ENCODE peak calls at places on chromosomes 3 and 15, in seven cellular contexts. B is activated CD4-positive, CD25-positive, alpha-beta regulatory T cell treated with anti-CD3 and anti-CD28 coated beads, Interleukin-2, amount 50 U/mL, for 72 hours; X is AG08396; Q is hippocampal formation; O is upper lobe of right lung; S is GM13976; I is NCI-H1417. T is an unnamed sample.

GRCh38 chr15:76337047-76337738 is 620 bp downstream of the ISL2 start:
- DNase-seq in B (no peak), X (no peak), Q (no peak), O (no peak), S (peak; percentile 48), I (no peak), T (no peak)

GRCh38 chr3:71684752-71685151 is 40.5 kb downstream of the EIF4E3 start:
- DNase-seq in B (no peak), X (peak; percentile 78), Q (peak; percentile 14), O (no peak), S (no peak), I (no peak), T (peak; percentile 13)

GRCh38 chr15:89785064-89785770 is 9.1 kb downstream of the MESP2 start:
- DNase-seq in B (no peak), X (no peak), Q (no peak), O (no peak), S (no peak), I (no peak), T (peak; percentile 72)

GRCh38 chr15:61036121-61036520 is 193.0 kb downstream of the RORA start:
- DNase-seq in B (no peak), X (no peak), Q (no peak), O (no peak), S (no peak), I (no peak), T (no peak)

GRCh38 chr3:46112296-46112695 is 85.0 kb upstream of the XCR1 start:
- DNase-seq in B (no peak), X (no peak), Q (no peak), O (no peak), S (no peak), I (no peak), T (no peak)

GRCh38 chr3:155313303-155313702 is 19.8 kb upstream of the STRIT1 start:
- DNase-seq in B (no peak), X (no peak), Q (no peak), O (no peak), S (no peak), I (no peak), T (peak; percentile 62)

GRCh38 chr15:40763801-40764765 is at the start of gene GCHFR:
- DNase-seq in B (peak; percentile 70), X (peak; percentile 90), Q (peak; percentile 41), O (peak; percentile 94), S (peak; percentile 91), I (peak; percentile 60), T (peak; percentile 93)

GRCh38 chr3:15220661-15221060 is 14.6 kb downstream of the CAPN7 start:
- DNase-seq in B (no peak), X (no peak), Q (no peak), O (no peak), S (no peak), I (no peak), T (no peak)

GRCh38 chr3:41295740-41296139 is 96.4 kb downstream of the CTNNB1 start:
- DNase-seq in B (no peak), X (no peak), Q (no peak), O (no peak), S (no peak), I (no peak), T (no peak)

GRCh38 chr15:86101818-86102217 is 22.1 kb downstream of the AGBL1 start:
- DNase-seq in B (no peak), X (no peak), Q (no peak), O (no peak), S (no peak), I (no peak), T (no peak)

GRCh38 chr3:31981206-31982181 is at the start of the genes OSBPL10 and ZNF860:
- DNase-seq in B (no peak), X (peak; percentile 81), Q (peak; percentile 54), O (peak; percentile 92), S (peak; percentile 41), I (peak; percentile 74), T (peak; percentile 81)

GRCh38 chr3:141262306-141262705 is 30.7 kb downstream of the PXYLP1 start:
- DNase-seq in B (no peak), X (peak; percentile 60), Q (no peak), O (no peak), S (no peak), I (no peak), T (no peak)

GRCh38 chr3:101381809-101382208 is 61.4 kb upstream of the IMPG2 start:
- DNase-seq in B (no peak), X (peak; percentile 13), Q (no peak), O (no peak), S (peak; percentile 32), I (peak; percentile 20), T (peak; percentile 71)

GRCh38 chr3:122497425-122497824 is 17.3 kb downstream of the KPNA1 start:
- DNase-seq in B (no peak), X (peak; percentile 61), Q (no peak), O (no peak), S (peak; percentile 30), I (no peak), T (no peak)

GRCh38 chr15:31349233-31350141 is 22.9 kb downstream of the KLF13 start:
- DNase-seq in B (no peak), X (no peak), Q (no peak), O (no peak), S (no peak), I (no peak), T (no peak)

GRCh38 chr15:48855501-48856440 is 22.2 kb upstream of the EID1 start:
- DNase-seq in B (no peak), X (peak; percentile 34), Q (no peak), O (no peak), S (no peak), I (peak; percentile 17), T (peak; percentile 63)

GRCh38 chr3:150751781-150752263 is 11.1 kb downstream of the SIAH2 start:
- DNase-seq in B (no peak), X (no peak), Q (no peak), O (no peak), S (no peak), I (peak; percentile 44), T (peak; percentile 59)

GRCh38 chr15:31337352-31338031 is 10.9 kb downstream of the KLF13 start:
- DNase-seq in B (no peak), X (no peak), Q (no peak), O (peak; percentile 17), S (no peak), I (no peak), T (no peak)

GRCh38 chr3:179450901-179451334 is 352 bp downstream of the GNB4 start:
- DNase-seq in B (no peak), X (no peak), Q (no peak), O (no peak), S (no peak), I (no peak), T (no peak)

GRCh38 chr3:46756642-46757041 is 39.0 kb upstream of the PRSS50 start:
- DNase-seq in B (no peak), X (no peak), Q (no peak), O (no peak), S (no peak), I (no peak), T (no peak)

GRCh38 chr3:127547761-127548605 is 42.5 kb downstream of the TPRA1 start:
- DNase-seq in B (peak; percentile 86), X (peak; percentile 91), Q (peak; percentile 85), O (peak; percentile 91), S (peak; percentile 88), I (peak; percentile 78), T (peak; percentile 54)

GRCh38 chr3:81277853-81278252 is 483.6 kb downstream of the GBE1 start:
- DNase-seq in B (no peak), X (no peak), Q (no peak), O (no peak), S (no peak), I (no peak), T (no peak)

GRCh38 chr3:12175844-12176453 is 17.2 kb upstream of the TIMP4 start:
- DNase-seq in B (peak; percentile 40), X (peak; percentile 58), Q (peak; percentile 34), O (peak; percentile 73), S (peak; percentile 61), I (peak; percentile 11), T (peak; percentile 68)

GRCh38 chr3:171565671-171566070 is 105.5 kb upstream of the TNIK start:
- DNase-seq in B (no peak), X (no peak), Q (no peak), O (no peak), S (no peak), I (peak; percentile 19), T (no peak)

GRCh38 chr3:49386056-49386756 is 25.6 kb downstream of the RHOA start:
- DNase-seq in B (no peak), X (no peak), Q (no peak), O (no peak), S (no peak), I (no peak), T (no peak)

GRCh38 chr3:186984064-186984463 is 53.7 kb downstream of the ST6GAL1 start:
- DNase-seq in B (no peak), X (no peak), Q (no peak), O (no peak), S (no peak), I (no peak), T (no peak)

GRCh38 chr3:148992635-148993230 is 1.4 kb downstream of the GYG1 start:
- DNase-seq in B (no peak), X (no peak), Q (no peak), O (no peak), S (no peak), I (no peak), T (no peak)